ENCODE peak calls at places on chromosomes 5 and 9, in six cellular contexts. E is activated B cell treated with CpG ODN at 0.5 μM for 24 hours, S is tibial artery, C is left cardiac atrium, A is NCI-H446, L is left kidney. I is an unnamed sample.

GRCh38 chr5:166347051-166347450 is 1944.4 kb upstream of the WWC1 start:
- DNase-seq in E (no peak), S (no peak), C (no peak), A (no peak), L (peak), I (no peak)

GRCh38 chr5:119032653-119033052 is 38.2 kb upstream of the DMXL1 start:
- DNase-seq in E (no peak), S (no peak), C (no peak), A (no peak), L (no peak), I (no peak)

GRCh38 chr9:93600504-93600903 is 24.1 kb downstream of the PHF2 start:
- DNase-seq in E (no peak), S (peak), C (no peak), A (no peak), L (no peak), I (peak)

GRCh38 chr5:36418172-36418979 is 116.7 kb upstream of the RANBP3L start:
- DNase-seq in E (no peak), S (no peak), C (no peak), A (no peak), L (no peak), I (no peak)

GRCh38 chr5:103305829-103306228 is 47.3 kb downstream of the MACIR start:
- DNase-seq in E (no peak), S (no peak), C (no peak), A (no peak), L (no peak), I (no peak)

GRCh38 chr5:63070001-63070400 is 491.4 kb downstream of the LRRC70 start:
- DNase-seq in E (no peak), S (no peak), C (no peak), A (no peak), L (no peak), I (no peak)

GRCh38 chr9:110828148-110828730 is 159.6 kb downstream of the MUSK start:
- DNase-seq in E (no peak), S (no peak), C (peak), A (no peak), L (peak), I (no peak)

GRCh38 chr9:15249042-15249818 is 57.8 kb downstream of the TTC39B start:
- DNase-seq in E (no peak), S (no peak), C (no peak), A (no peak), L (peak), I (no peak)

GRCh38 chr5:2910401-2911175 is 159.1 kb upstream of the IRX2 start:
- DNase-seq in E (no peak), S (no peak), C (no peak), A (no peak), L (no peak), I (peak)

GRCh38 chr9:132638240-132638639 is 31.5 kb downstream of the DDX31 start:
- DNase-seq in E (no peak), S (no peak), C (no peak), A (no peak), L (no peak), I (no peak)

GRCh38 chr9:3074247-3074646 is 230.4 kb upstream of the PUM3 start:
- DNase-seq in E (no peak), S (no peak), C (no peak), A (no peak), L (no peak), I (no peak)

GRCh38 chr5:132471006-132471907 is 19.3 kb downstream of the IRF1 start:
- DNase-seq in E (no peak), S (no peak), C (no peak), A (no peak), L (no peak), I (no peak)

GRCh38 chr5:93675458-93676450 is 65.6 kb downstream of the POU5F2 start:
- DNase-seq in E (no peak), S (no peak), C (no peak), A (peak), L (peak), I (no peak)

GRCh38 chr9:36572515-36573418 is at the start of gene MELK:
- DNase-seq in E (peak), S (peak), C (peak), A (peak), L (peak), I (peak)

GRCh38 chr5:80193421-80193820 is 62.4 kb downstream of the SERINC5 start:
- DNase-seq in E (no peak), S (no peak), C (no peak), A (no peak), L (no peak), I (no peak)

GRCh38 chr5:99449786-99450185 is 521.0 kb upstream of the CHD1 start:
- DNase-seq in E (no peak), S (no peak), C (no peak), A (peak), L (peak), I (no peak)

GRCh38 chr5:114237766-114238165 is 124.1 kb upstream of the KCNN2 start:
- DNase-seq in E (no peak), S (no peak), C (no peak), A (no peak), L (peak), I (no peak)

GRCh38 chr9:131062979-131063378 is 33.4 kb upstream of the AIF1L start:
- DNase-seq in E (no peak), S (no peak), C (no peak), A (no peak), L (no peak), I (no peak)

GRCh38 chr5:159135896-159136531 is 36.3 kb upstream of the EBF1 start:
- DNase-seq in E (no peak), S (no peak), C (no peak), A (no peak), L (no peak), I (no peak)

I was measured in coronary artery.